ENCODE peak calls at places on chromosome 18, in nine cellular contexts. One of them, this sample, is unnamed.

GRCh38 chr18:37299471-37300304 is 265.9 kb downstream of the CELF4 start:
- DNase-seq in GM23338: peak
- DNase-seq in upper lobe of left lung: peak
- DNase-seq in kidney: peak
- DNase-seq in foreskin fibroblast: peak
- DNase-seq in dorsolateral prefrontal cortex: peak
- DNase-seq in heart right ventricle: peak
- DNase-seq in A549: peak
- DNase-seq in coronary artery: peak
- DNase-seq in this sample: peak

GRCh38 chr18:2568605-2569004 is 2.7 kb downstream of the METTL4 start:
- DNase-seq in A549: no peak
- DNase-seq in heart right ventricle: no peak
- DNase-seq in GM23338: no peak
- DNase-seq in foreskin fibroblast: no peak
- DNase-seq in kidney: no peak
- DNase-seq in coronary artery: no peak
- DNase-seq in upper lobe of left lung: no peak
- DNase-seq in dorsolateral prefrontal cortex: no peak
- DNase-seq in this sample: no peak

GRCh38 chr18:63218472-63218871 is 101.1 kb downstream of the BCL2 start:
- DNase-seq in GM23338: no peak
- DNase-seq in heart right ventricle: no peak
- DNase-seq in coronary artery: no peak
- DNase-seq in foreskin fibroblast: no peak
- DNase-seq in kidney: no peak
- DNase-seq in dorsolateral prefrontal cortex: no peak
- DNase-seq in upper lobe of left lung: no peak
- DNase-seq in A549: no peak
- DNase-seq in this sample: no peak

GRCh38 chr18:78895207-78896001 is 84.2 kb upstream of the SALL3 start:
- DNase-seq in coronary artery: no peak
- DNase-seq in heart right ventricle: no peak
- DNase-seq in GM23338: no peak
- DNase-seq in kidney: no peak
- DNase-seq in foreskin fibroblast: no peak
- DNase-seq in A549: no peak
- DNase-seq in upper lobe of left lung: no peak
- DNase-seq in dorsolateral prefrontal cortex: no peak
- DNase-seq in this sample: peak

GRCh38 chr18:46627136-46627535 is 29.9 kb downstream of the LOXHD1 start:
- DNase-seq in coronary artery: peak
- DNase-seq in heart right ventricle: no peak
- DNase-seq in GM23338: no peak
- DNase-seq in foreskin fibroblast: no peak
- DNase-seq in A549: no peak
- DNase-seq in dorsolateral prefrontal cortex: no peak
- DNase-seq in kidney: no peak
- DNase-seq in upper lobe of left lung: no peak
- DNase-seq in this sample: peak

GRCh38 chr18:80105369-80106167 is 3.5 kb upstream of the ADNP2 start:
- DNase-seq in kidney: no peak
- DNase-seq in heart right ventricle: no peak
- DNase-seq in foreskin fibroblast: no peak
- DNase-seq in upper lobe of left lung: no peak
- DNase-seq in dorsolateral prefrontal cortex: no peak
- DNase-seq in GM23338: no peak
- DNase-seq in A549: no peak
- DNase-seq in coronary artery: no peak
- DNase-seq in this sample: no peak

GRCh38 chr18:24959100-24959499 is 392.9 kb downstream of the ZNF521 start:
- DNase-seq in coronary artery: no peak
- DNase-seq in upper lobe of left lung: no peak
- DNase-seq in A549: no peak
- DNase-seq in foreskin fibroblast: no peak
- DNase-seq in heart right ventricle: no peak
- DNase-seq in dorsolateral prefrontal cortex: no peak
- DNase-seq in GM23338: no peak
- DNase-seq in kidney: no peak
- DNase-seq in this sample: no peak

GRCh38 chr18:5466256-5466655 is 77.5 kb downstream of the EPB41L3 start:
- DNase-seq in heart right ventricle: no peak
- DNase-seq in coronary artery: no peak
- DNase-seq in dorsolateral prefrontal cortex: no peak
- DNase-seq in A549: no peak
- DNase-seq in kidney: no peak
- DNase-seq in upper lobe of left lung: no peak
- DNase-seq in GM23338: no peak
- DNase-seq in foreskin fibroblast: no peak
- DNase-seq in this sample: no peak

GRCh38 chr18:9787716-9788115 is 79.6 kb downstream of the RAB31 start:
- DNase-seq in dorsolateral prefrontal cortex: no peak
- DNase-seq in foreskin fibroblast: no peak
- DNase-seq in GM23338: no peak
- DNase-seq in upper lobe of left lung: no peak
- DNase-seq in A549: no peak
- DNase-seq in heart right ventricle: no peak
- DNase-seq in kidney: no peak
- DNase-seq in coronary artery: no peak
- DNase-seq in this sample: no peak

GRCh38 chr18:36501100-36501499 is 203.6 kb downstream of the FHOD3 start:
- DNase-seq in GM23338: no peak
- DNase-seq in coronary artery: no peak
- DNase-seq in dorsolateral prefrontal cortex: no peak
- DNase-seq in A549: no peak
- DNase-seq in heart right ventricle: peak
- DNase-seq in foreskin fibroblast: no peak
- DNase-seq in upper lobe of left lung: no peak
- DNase-seq in kidney: no peak
- DNase-seq in this sample: no peak

GRCh38 chr18:36176739-36177138 is 10.6 kb upstream of the MOCOS start:
- DNase-seq in foreskin fibroblast: no peak
- DNase-seq in A549: no peak
- DNase-seq in kidney: no peak
- DNase-seq in upper lobe of left lung: no peak
- DNase-seq in dorsolateral prefrontal cortex: no peak
- DNase-seq in GM23338: no peak
- DNase-seq in heart right ventricle: no peak
- DNase-seq in coronary artery: no peak
- DNase-seq in this sample: no peak

GRCh38 chr18:80104364-80104779 is 4.7 kb upstream of the ADNP2 start:
- DNase-seq in upper lobe of left lung: no peak
- DNase-seq in heart right ventricle: no peak
- DNase-seq in A549: no peak
- DNase-seq in kidney: no peak
- DNase-seq in coronary artery: no peak
- DNase-seq in dorsolateral prefrontal cortex: no peak
- DNase-seq in foreskin fibroblast: no peak
- DNase-seq in GM23338: peak
- DNase-seq in this sample: no peak

GRCh38 chr18:2572144-2572682 is 856 bp downstream of the NDC80 start:
- DNase-seq in GM23338: no peak
- DNase-seq in heart right ventricle: no peak
- DNase-seq in coronary artery: no peak
- DNase-seq in upper lobe of left lung: no peak
- DNase-seq in A549: no peak
- DNase-seq in kidney: no peak
- DNase-seq in dorsolateral prefrontal cortex: no peak
- DNase-seq in foreskin fibroblast: no peak
- DNase-seq in this sample: no peak

GRCh38 chr18:79950440-79951341 is 762 bp downstream of the SLC66A2 start:
- DNase-seq in kidney: peak
- DNase-seq in coronary artery: peak
- DNase-seq in dorsolateral prefrontal cortex: peak
- DNase-seq in A549: no peak
- DNase-seq in GM23338: peak
- DNase-seq in foreskin fibroblast: no peak
- DNase-seq in upper lobe of left lung: peak
- DNase-seq in heart right ventricle: no peak
- DNase-seq in this sample: no peak

GRCh38 chr18:23572012-23572411 is 14.3 kb downstream of the NPC1 start:
- DNase-seq in GM23338: no peak
- DNase-seq in heart right ventricle: no peak
- DNase-seq in kidney: no peak
- DNase-seq in coronary artery: no peak
- DNase-seq in foreskin fibroblast: no peak
- DNase-seq in dorsolateral prefrontal cortex: no peak
- DNase-seq in upper lobe of left lung: no peak
- DNase-seq in A549: no peak
- DNase-seq in this sample: no peak

GRCh38 chr18:34837769-34838194 is 127.7 kb downstream of the DTNA start:
- DNase-seq in coronary artery: no peak
- DNase-seq in A549: no peak
- DNase-seq in dorsolateral prefrontal cortex: no peak
- DNase-seq in kidney: no peak
- DNase-seq in GM23338: no peak
- DNase-seq in heart right ventricle: peak
- DNase-seq in upper lobe of left lung: no peak
- DNase-seq in foreskin fibroblast: no peak
- DNase-seq in this sample: no peak
- H3K4me3 ChIP-seq in coronary artery: peak
- H3K4me3 ChIP-seq in A549: no peak
- H3K4me3 ChIP-seq in dorsolateral prefrontal cortex: no peak
- H3K4me3 ChIP-seq in kidney: peak
- H3K4me3 ChIP-seq in GM23338: no peak
- H3K4me3 ChIP-seq in heart right ventricle: no peak
- H3K4me3 ChIP-seq in upper lobe of left lung: no peak
- H3K4me3 ChIP-seq in foreskin fibroblast: no peak
- H3K4me3 ChIP-seq in this sample: no peak

GRCh38 chr18:13465126-13465446 is 246.5 kb downstream of the LDLRAD4 start:
- DNase-seq in kidney: no peak
- DNase-seq in heart right ventricle: no peak
- DNase-seq in coronary artery: no peak
- DNase-seq in GM23338: no peak
- DNase-seq in foreskin fibroblast: no peak
- DNase-seq in dorsolateral prefrontal cortex: no peak
- DNase-seq in upper lobe of left lung: no peak
- DNase-seq in A549: no peak
- DNase-seq in this sample: no peak
- H3K4me3 ChIP-seq in kidney: peak
- H3K4me3 ChIP-seq in heart right ventricle: no peak
- H3K4me3 ChIP-seq in coronary artery: peak
- H3K4me3 ChIP-seq in GM23338: no peak
- H3K4me3 ChIP-seq in foreskin fibroblast: no peak
- H3K4me3 ChIP-seq in dorsolateral prefrontal cortex: no peak
- H3K4me3 ChIP-seq in upper lobe of left lung: no peak
- H3K4me3 ChIP-seq in A549: no peak
- H3K4me3 ChIP-seq in this sample: no peak

GRCh38 chr18:12904012-12904516 is 20.0 kb upstream of the PTPN2 start:
- DNase-seq in dorsolateral prefrontal cortex: no peak
- DNase-seq in foreskin fibroblast: no peak
- DNase-seq in coronary artery: no peak
- DNase-seq in heart right ventricle: peak
- DNase-seq in GM23338: no peak
- DNase-seq in upper lobe of left lung: no peak
- DNase-seq in kidney: no peak
- DNase-seq in A549: no peak
- DNase-seq in this sample: no peak
- H3K4me3 ChIP-seq in dorsolateral prefrontal cortex: no peak
- H3K4me3 ChIP-seq in foreskin fibroblast: no peak
- H3K4me3 ChIP-seq in coronary artery: no peak
- H3K4me3 ChIP-seq in heart right ventricle: no peak
- H3K4me3 ChIP-seq in GM23338: no peak
- H3K4me3 ChIP-seq in upper lobe of left lung: no peak
- H3K4me3 ChIP-seq in kidney: no peak
- H3K4me3 ChIP-seq in A549: no peak
- H3K4me3 ChIP-seq in this sample: no peak

GRCh38 chr18:70288171-70288850 is 534 bp upstream of the SOCS6 start:
- DNase-seq in kidney: peak
- DNase-seq in dorsolateral prefrontal cortex: no peak
- DNase-seq in heart right ventricle: peak
- DNase-seq in upper lobe of left lung: no peak
- DNase-seq in coronary artery: peak
- DNase-seq in foreskin fibroblast: no peak
- DNase-seq in GM23338: peak
- DNase-seq in A549: no peak
- DNase-seq in this sample: no peak
- H3K4me3 ChIP-seq in kidney: peak
- H3K4me3 ChIP-seq in dorsolateral prefrontal cortex: peak
- H3K4me3 ChIP-seq in heart right ventricle: peak
- H3K4me3 ChIP-seq in upper lobe of left lung: peak
- H3K4me3 ChIP-seq in coronary artery: peak
- H3K4me3 ChIP-seq in foreskin fibroblast: peak
- H3K4me3 ChIP-seq in GM23338: peak
- H3K4me3 ChIP-seq in A549: peak
- H3K4me3 ChIP-seq in this sample: peak

GRCh38 chr18:48828201-48828580 is 122.6 kb downstream of the SMAD7 start:
- DNase-seq in foreskin fibroblast: no peak
- DNase-seq in upper lobe of left lung: no peak
- DNase-seq in heart right ventricle: no peak
- DNase-seq in A549: no peak
- DNase-seq in dorsolateral prefrontal cortex: no peak
- DNase-seq in coronary artery: no peak
- DNase-seq in GM23338: no peak
- DNase-seq in kidney: no peak
- DNase-seq in this sample: no peak

GRCh38 chr18:48826271-48826670 is 124.5 kb downstream of the SMAD7 start:
- DNase-seq in coronary artery: peak
- DNase-seq in heart right ventricle: no peak
- DNase-seq in foreskin fibroblast: no peak
- DNase-seq in GM23338: no peak
- DNase-seq in dorsolateral prefrontal cortex: no peak
- DNase-seq in A549: no peak
- DNase-seq in kidney: peak
- DNase-seq in upper lobe of left lung: no peak
- DNase-seq in this sample: no peak

GRCh38 chr18:48828713-48829442 is 121.9 kb downstream of the SMAD7 start:
- DNase-seq in heart right ventricle: peak
- DNase-seq in kidney: peak
- DNase-seq in dorsolateral prefrontal cortex: no peak
- DNase-seq in coronary artery: peak
- DNase-seq in foreskin fibroblast: no peak
- DNase-seq in A549: no peak
- DNase-seq in upper lobe of left lung: no peak
- DNase-seq in GM23338: no peak
- DNase-seq in this sample: peak

GRCh38 chr18:48826806-48827205 is 124.0 kb downstream of the SMAD7 start:
- DNase-seq in dorsolateral prefrontal cortex: peak
- DNase-seq in coronary artery: peak
- DNase-seq in kidney: peak
- DNase-seq in A549: no peak
- DNase-seq in heart right ventricle: no peak
- DNase-seq in foreskin fibroblast: no peak
- DNase-seq in upper lobe of left lung: no peak
- DNase-seq in GM23338: no peak
- DNase-seq in this sample: peak

GRCh38 chr18:48827321-48828200 is 123.2 kb downstream of the SMAD7 start:
- DNase-seq in heart right ventricle: peak
- DNase-seq in kidney: peak
- DNase-seq in upper lobe of left lung: no peak
- DNase-seq in dorsolateral prefrontal cortex: peak
- DNase-seq in foreskin fibroblast: peak
- DNase-seq in A549: no peak
- DNase-seq in coronary artery: peak
- DNase-seq in GM23338: peak
- DNase-seq in this sample: peak
- H3K4me3 ChIP-seq in heart right ventricle: no peak
- H3K4me3 ChIP-seq in kidney: no peak
- H3K4me3 ChIP-seq in upper lobe of left lung: no peak
- H3K4me3 ChIP-seq in dorsolateral prefrontal cortex: no peak
- H3K4me3 ChIP-seq in foreskin fibroblast: peak
- H3K4me3 ChIP-seq in A549: no peak
- H3K4me3 ChIP-seq in coronary artery: peak
- H3K4me3 ChIP-seq in GM23338: peak
- H3K4me3 ChIP-seq in this sample: no peak

GRCh38 chr18:48543228-48543627 is 4.4 kb downstream of the CTIF start:
- DNase-seq in coronary artery: no peak
- DNase-seq in dorsolateral prefrontal cortex: no peak
- DNase-seq in GM23338: peak
- DNase-seq in kidney: no peak
- DNase-seq in upper lobe of left lung: no peak
- DNase-seq in foreskin fibroblast: no peak
- DNase-seq in A549: no peak
- DNase-seq in heart right ventricle: no peak
- DNase-seq in this sample: no peak
- H3K4me3 ChIP-seq in coronary artery: no peak
- H3K4me3 ChIP-seq in dorsolateral prefrontal cortex: no peak
- H3K4me3 ChIP-seq in GM23338: peak
- H3K4me3 ChIP-seq in kidney: no peak
- H3K4me3 ChIP-seq in upper lobe of left lung: no peak
- H3K4me3 ChIP-seq in foreskin fibroblast: no peak
- H3K4me3 ChIP-seq in A549: no peak
- H3K4me3 ChIP-seq in heart right ventricle: no peak
- H3K4me3 ChIP-seq in this sample: no peak

This sample was measured in right atrium auricular region.